ENCODE peak calls at places on chromosome 1, in five cellular contexts. V, R, Y, P and F are unnamed samples.

GRCh38 chr1:228050571-228051181 is 31.8 kb upstream of the ARF1 start:
- DNase-seq in V (no peak), R (no peak), Y (no peak), P (no peak), F (no peak)

GRCh38 chr1:116765962-116766361 is 11.7 kb downstream of the CD2 start:
- DNase-seq in V (no peak), R (no peak), Y (no peak), P (no peak), F (peak)

GRCh38 chr1:86502721-86503430 is 34.1 kb downstream of the CLCA1 start:
- DNase-seq in V (no peak), R (no peak), Y (no peak), P (no peak), F (no peak)

GRCh38 chr1:227898502-227899140 is 49.1 kb downstream of the WNT9A start:
- DNase-seq in V (no peak), R (no peak), Y (peak), P (no peak), F (no peak)

GRCh38 chr1:242425232-242425631 is 99.3 kb downstream of the PLD5 start:
- DNase-seq in V (peak), R (no peak), Y (no peak), P (no peak), F (no peak)

GRCh38 chr1:4494558-4494957 is 159.9 kb upstream of the AJAP1 start:
- DNase-seq in V (no peak), R (no peak), Y (no peak), P (no peak), F (no peak)

GRCh38 chr1:183571678-183572268 is 18.5 kb downstream of the NCF2 start:
- DNase-seq in V (no peak), R (no peak), Y (no peak), P (no peak), F (no peak)

GRCh38 chr1:173628888-173629287 is 6.2 kb upstream of the TEX50 start:
- DNase-seq in V (peak), R (no peak), Y (no peak), P (no peak), F (no peak)

GRCh38 chr1:232110281-232111090 is 483.9 kb downstream of the DISC1 start:
- DNase-seq in V (no peak), R (peak), Y (no peak), P (peak), F (peak)

GRCh38 chr1:54564312-54565112 is 16.5 kb downstream of the ACOT11 start:
- DNase-seq in V (no peak), R (no peak), Y (no peak), P (no peak), F (no peak)

GRCh38 chr1:119968068-119968492 is 71.8 kb upstream of the ADAM30 start:
- DNase-seq in V (peak), R (no peak), Y (peak), P (no peak), F (no peak)

GRCh38 chr1:87394462-87394861 is 65.8 kb downstream of the LMO4 start:
- DNase-seq in V (no peak), R (no peak), Y (no peak), P (no peak), F (no peak)

GRCh38 chr1:8663915-8664331 is 153.5 kb downstream of the RERE start:
- DNase-seq in V (no peak), R (no peak), Y (peak), P (no peak), F (no peak)

GRCh38 chr1:108816049-108816882 is 40.6 kb downstream of the AKNAD1 start:
- DNase-seq in V (peak), R (peak), Y (peak), P (peak), F (peak)

GRCh38 chr1:244830639-244831038 is 4.8 kb upstream of the COX20 start:
- DNase-seq in V (no peak), R (no peak), Y (no peak), P (no peak), F (no peak)

GRCh38 chr1:115478933-115479551 is 141.0 kb upstream of the NGF start:
- DNase-seq in V (no peak), R (no peak), Y (no peak), P (no peak), F (no peak)

GRCh38 chr1:184771190-184771691 is 16.6 kb upstream of the EDEM3 start:
- DNase-seq in V (no peak), R (no peak), Y (peak), P (no peak), F (no peak)

GRCh38 chr1:58607391-58607790 is 30.3 kb upstream of the TACSTD2 start:
- DNase-seq in V (no peak), R (no peak), Y (no peak), P (no peak), F (peak)

GRCh38 chr1:214287884-214288283 is 6.9 kb downstream of the SMYD2 start:
- DNase-seq in V (no peak), R (no peak), Y (no peak), P (no peak), F (no peak)

GRCh38 chr1:88801575-88802208 is 89.7 kb downstream of the GTF2B start:
- DNase-seq in V (peak), R (no peak), Y (no peak), P (no peak), F (no peak)

GRCh38 chr1:154423303-154423987 is 18.3 kb downstream of the IL6R start:
- DNase-seq in V (no peak), R (no peak), Y (no peak), P (no peak), F (no peak)